ENCODE peak calls at places on chromosomes 12 and 14, in eight cellular contexts. One of them, this sample, is unnamed.
A peak's percentile ranks its signal among the peaks of the same experiment; 100 is the strongest.

GRCh38 chr12:130070017-130070653 is 92.1 kb upstream of the FZD10 start:
- DNase-seq in keratinocyte: no peak
- DNase-seq in M059J: peak; percentile 9
- DNase-seq in GM03348: no peak
- DNase-seq in GM10248: no peak
- DNase-seq in HTR-8/SVneo: no peak
- DNase-seq in heart left ventricle: no peak
- DNase-seq in upper lobe of left lung: no peak
- DNase-seq in this sample: no peak

GRCh38 chr12:120842595-120842994 is 61.6 kb downstream of the SPPL3 start:
- DNase-seq in GM03348: no peak
- DNase-seq in M059J: no peak
- DNase-seq in heart left ventricle: no peak
- DNase-seq in upper lobe of left lung: no peak
- DNase-seq in keratinocyte: no peak
- DNase-seq in GM10248: no peak
- DNase-seq in HTR-8/SVneo: no peak
- DNase-seq in this sample: peak; percentile 40

GRCh38 chr12:122395319-122395718 is 27.1 kb downstream of the CLIP1 start:
- DNase-seq in HTR-8/SVneo: peak; percentile 52
- DNase-seq in GM03348: peak; percentile 44
- DNase-seq in M059J: peak; percentile 81
- DNase-seq in keratinocyte: no peak
- DNase-seq in heart left ventricle: no peak
- DNase-seq in upper lobe of left lung: no peak
- DNase-seq in GM10248: no peak
- DNase-seq in this sample: peak; percentile 53

GRCh38 chr14:83860757-83861156 is 1669.2 kb upstream of the FLRT2 start:
- DNase-seq in upper lobe of left lung: no peak
- DNase-seq in heart left ventricle: no peak
- DNase-seq in keratinocyte: no peak
- DNase-seq in HTR-8/SVneo: no peak
- DNase-seq in GM03348: no peak
- DNase-seq in M059J: no peak
- DNase-seq in GM10248: no peak
- DNase-seq in this sample: no peak

GRCh38 chr12:122749569-122750332 is 2.9 kb upstream of the DENR start:
- DNase-seq in HTR-8/SVneo: no peak
- DNase-seq in heart left ventricle: no peak
- DNase-seq in GM10248: no peak
- DNase-seq in upper lobe of left lung: no peak
- DNase-seq in M059J: no peak
- DNase-seq in keratinocyte: no peak
- DNase-seq in GM03348: no peak
- DNase-seq in this sample: no peak

GRCh38 chr14:77238996-77239395 is 32.0 kb downstream of the NGB start:
- DNase-seq in upper lobe of left lung: no peak
- DNase-seq in GM03348: no peak
- DNase-seq in keratinocyte: no peak
- DNase-seq in M059J: no peak
- DNase-seq in GM10248: no peak
- DNase-seq in heart left ventricle: no peak
- DNase-seq in HTR-8/SVneo: no peak
- DNase-seq in this sample: no peak

GRCh38 chr12:120230326-120230973 is 29.5 kb upstream of the RPLP0 start:
- DNase-seq in HTR-8/SVneo: peak; percentile 92
- DNase-seq in upper lobe of left lung: peak; percentile 72
- DNase-seq in GM03348: peak; percentile 92
- DNase-seq in GM10248: no peak
- DNase-seq in heart left ventricle: peak; percentile 84
- DNase-seq in M059J: peak; percentile 98
- DNase-seq in keratinocyte: no peak
- DNase-seq in this sample: peak; percentile 96

GRCh38 chr14:22011243-22011642 is 337.6 kb upstream of the OR4E1 start:
- DNase-seq in HTR-8/SVneo: no peak
- DNase-seq in GM03348: no peak
- DNase-seq in upper lobe of left lung: no peak
- DNase-seq in heart left ventricle: no peak
- DNase-seq in GM10248: no peak
- DNase-seq in keratinocyte: no peak
- DNase-seq in M059J: no peak
- DNase-seq in this sample: no peak

GRCh38 chr14:23588884-23589598 is 10.5 kb upstream of the JPH4 start:
- DNase-seq in keratinocyte: peak; percentile 23
- DNase-seq in M059J: peak; percentile 81
- DNase-seq in GM10248: peak; percentile 89
- DNase-seq in heart left ventricle: peak; percentile 89
- DNase-seq in upper lobe of left lung: peak; percentile 91
- DNase-seq in GM03348: peak; percentile 85
- DNase-seq in HTR-8/SVneo: peak; percentile 76
- DNase-seq in this sample: peak; percentile 85

GRCh38 chr14:56555921-56556570 is 23.6 kb upstream of the TMEM260 start:
- DNase-seq in GM10248: peak; percentile 12
- DNase-seq in keratinocyte: no peak
- DNase-seq in upper lobe of left lung: no peak
- DNase-seq in M059J: peak; percentile 17
- DNase-seq in heart left ventricle: no peak
- DNase-seq in HTR-8/SVneo: peak; percentile 74
- DNase-seq in GM03348: peak; percentile 40
- DNase-seq in this sample: peak; percentile 64

GRCh38 chr14:24074625-24075484 is 3.5 kb downstream of the CPNE6 start:
- DNase-seq in GM03348: no peak
- DNase-seq in GM10248: no peak
- DNase-seq in M059J: no peak
- DNase-seq in HTR-8/SVneo: no peak
- DNase-seq in heart left ventricle: no peak
- DNase-seq in upper lobe of left lung: no peak
- DNase-seq in keratinocyte: no peak
- DNase-seq in this sample: no peak